ENCODE peak calls at places on chromosomes 6 and 20, in ten cellular contexts. One of them, this sample, is unnamed.

GRCh38 chr6:45445364-45445748 is 67.6 kb upstream of the SUPT3H start:
- DNase-seq in RWPE1: no peak
- DNase-seq in adrenal gland: no peak
- DNase-seq in AG09319: no peak
- DNase-seq in CD8-positive, alpha-beta T cell: no peak
- DNase-seq in brain microvascular endothelial cell: no peak
- DNase-seq in uterus: no peak
- DNase-seq in suprapubic skin: no peak
- DNase-seq in GM20000: no peak
- DNase-seq in AG10803: no peak
- DNase-seq in this sample: no peak

GRCh38 chr20:62282877-62283503 is 19.8 kb upstream of the ADRM1 start:
- DNase-seq in suprapubic skin: no peak
- DNase-seq in adrenal gland: peak
- DNase-seq in CD8-positive, alpha-beta T cell: no peak
- DNase-seq in uterus: no peak
- DNase-seq in GM20000: no peak
- DNase-seq in brain microvascular endothelial cell: no peak
- DNase-seq in AG09319: no peak
- DNase-seq in AG10803: no peak
- DNase-seq in RWPE1: no peak
- DNase-seq in this sample: no peak

GRCh38 chr6:104699598-104700329 is 160.0 kb downstream of the HACE1 start:
- DNase-seq in brain microvascular endothelial cell: no peak
- DNase-seq in adrenal gland: no peak
- DNase-seq in AG09319: no peak
- DNase-seq in AG10803: no peak
- DNase-seq in GM20000: no peak
- DNase-seq in CD8-positive, alpha-beta T cell: no peak
- DNase-seq in RWPE1: no peak
- DNase-seq in suprapubic skin: no peak
- DNase-seq in uterus: no peak
- DNase-seq in this sample: no peak

GRCh38 chr20:330233-331149 is 5.1 kb downstream of the SOX12 start:
- DNase-seq in AG09319: no peak
- DNase-seq in CD8-positive, alpha-beta T cell: no peak
- DNase-seq in adrenal gland: peak
- DNase-seq in AG10803: peak
- DNase-seq in GM20000: peak
- DNase-seq in brain microvascular endothelial cell: peak
- DNase-seq in RWPE1: peak
- DNase-seq in uterus: peak
- DNase-seq in suprapubic skin: no peak
- DNase-seq in this sample: peak

GRCh38 chr6:129253731-129254130 is 370.8 kb downstream of the LAMA2 start:
- DNase-seq in RWPE1: no peak
- DNase-seq in suprapubic skin: no peak
- DNase-seq in AG10803: no peak
- DNase-seq in adrenal gland: no peak
- DNase-seq in GM20000: no peak
- DNase-seq in CD8-positive, alpha-beta T cell: no peak
- DNase-seq in brain microvascular endothelial cell: no peak
- DNase-seq in uterus: no peak
- DNase-seq in AG09319: no peak
- DNase-seq in this sample: no peak

GRCh38 chr6:45421700-45422540 is 44.2 kb upstream of the SUPT3H start:
- DNase-seq in CD8-positive, alpha-beta T cell: peak
- DNase-seq in RWPE1: no peak
- DNase-seq in AG10803: peak
- DNase-seq in suprapubic skin: peak
- DNase-seq in adrenal gland: peak
- DNase-seq in GM20000: peak
- DNase-seq in AG09319: peak
- DNase-seq in uterus: peak
- DNase-seq in brain microvascular endothelial cell: peak
- DNase-seq in this sample: peak

GRCh38 chr6:17959317-17959716 is 28.1 kb downstream of the KIF13A start:
- DNase-seq in GM20000: no peak
- DNase-seq in RWPE1: no peak
- DNase-seq in uterus: no peak
- DNase-seq in AG10803: no peak
- DNase-seq in suprapubic skin: no peak
- DNase-seq in adrenal gland: no peak
- DNase-seq in CD8-positive, alpha-beta T cell: no peak
- DNase-seq in brain microvascular endothelial cell: no peak
- DNase-seq in AG09319: no peak
- DNase-seq in this sample: no peak

GRCh38 chr6:54291738-54292137 is 16.5 kb upstream of the TINAG start:
- DNase-seq in brain microvascular endothelial cell: no peak
- DNase-seq in AG09319: no peak
- DNase-seq in AG10803: peak
- DNase-seq in GM20000: peak
- DNase-seq in adrenal gland: no peak
- DNase-seq in RWPE1: peak
- DNase-seq in CD8-positive, alpha-beta T cell: no peak
- DNase-seq in uterus: no peak
- DNase-seq in suprapubic skin: no peak
- DNase-seq in this sample: no peak

GRCh38 chr6:31765910-31766794 is 3.7 kb downstream of the SAPCD1 start:
- DNase-seq in CD8-positive, alpha-beta T cell: no peak
- DNase-seq in RWPE1: no peak
- DNase-seq in adrenal gland: no peak
- DNase-seq in GM20000: no peak
- DNase-seq in brain microvascular endothelial cell: no peak
- DNase-seq in AG09319: no peak
- DNase-seq in suprapubic skin: no peak
- DNase-seq in uterus: no peak
- DNase-seq in AG10803: no peak
- DNase-seq in this sample: no peak

DNA sequence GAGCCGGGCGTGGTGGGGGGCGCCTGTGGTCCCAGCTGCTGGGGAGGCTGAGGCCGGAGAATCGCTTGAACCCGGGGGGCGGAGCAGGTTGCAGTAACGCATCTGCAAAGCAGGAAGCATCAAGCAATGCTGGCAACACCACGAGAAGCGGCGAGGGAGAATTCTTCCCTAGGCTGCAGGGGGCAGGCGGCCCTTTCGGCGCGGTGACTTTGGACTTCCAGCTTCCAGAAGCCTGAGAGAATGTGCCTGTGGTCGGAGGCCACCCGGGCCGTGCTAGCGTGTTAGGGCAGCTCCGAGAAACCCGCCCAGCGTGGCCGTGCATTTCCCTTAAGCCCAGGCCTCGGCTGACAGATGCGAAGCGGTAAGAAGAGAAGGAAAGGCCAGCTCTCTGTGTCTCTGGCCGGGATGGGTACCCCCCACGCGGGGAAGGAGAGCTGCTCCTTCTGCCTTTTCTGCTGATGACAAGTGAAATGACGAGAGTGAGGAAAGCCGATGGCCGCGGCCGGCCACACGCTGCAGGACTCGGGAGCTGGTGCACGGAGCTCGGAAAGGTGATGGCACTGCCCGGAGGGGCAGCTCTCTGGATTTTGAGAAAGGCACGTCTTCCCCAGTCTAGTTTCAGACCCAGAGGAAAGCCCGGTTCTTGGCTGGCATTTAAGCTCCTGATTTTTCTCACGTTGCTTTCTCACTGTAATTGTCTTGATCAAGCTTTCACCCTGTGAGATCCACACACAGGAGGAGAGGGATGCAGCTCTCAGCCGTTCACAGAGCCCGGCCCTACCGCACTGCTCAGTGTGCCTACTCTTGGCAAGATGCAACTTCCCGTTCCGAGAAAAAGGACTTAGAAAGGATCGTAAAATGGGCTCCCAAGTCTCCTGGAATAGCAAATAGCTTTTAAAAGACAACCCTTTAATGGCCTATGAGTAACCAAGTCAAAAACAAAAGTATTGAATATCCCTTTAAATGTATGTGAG is 68.3 kb upstream of the EXOC2 start:
- DNase-seq in adrenal gland: no peak
- DNase-seq in suprapubic skin: no peak
- DNase-seq in GM20000: no peak
- DNase-seq in brain microvascular endothelial cell: no peak
- DNase-seq in RWPE1: no peak
- DNase-seq in uterus: no peak
- DNase-seq in AG09319: no peak
- DNase-seq in CD8-positive, alpha-beta T cell: no peak
- DNase-seq in AG10803: no peak
- DNase-seq in this sample: no peak
- TF ChIP-seq CTCF in adrenal gland: no peak
- TF ChIP-seq CTCF in suprapubic skin: no peak
- TF ChIP-seq CTCF in GM20000: no peak
- TF ChIP-seq CTCF in brain microvascular endothelial cell: no peak
- TF ChIP-seq CTCF in RWPE1: no peak
- TF ChIP-seq CTCF in uterus: no peak
- TF ChIP-seq CTCF in AG09319: no peak
- TF ChIP-seq CTCF in CD8-positive, alpha-beta T cell: no peak
- TF ChIP-seq CTCF in AG10803: no peak
- TF ChIP-seq CTCF in this sample: no peak

GRCh38 chr20:7855545-7855944 is 84.7 kb downstream of the HAO1 start:
- DNase-seq in CD8-positive, alpha-beta T cell: no peak
- DNase-seq in brain microvascular endothelial cell: no peak
- DNase-seq in suprapubic skin: no peak
- DNase-seq in adrenal gland: no peak
- DNase-seq in AG09319: no peak
- DNase-seq in GM20000: no peak
- DNase-seq in AG10803: no peak
- DNase-seq in uterus: no peak
- DNase-seq in RWPE1: peak
- DNase-seq in this sample: no peak

GRCh38 chr20:7858851-7859250 is 81.4 kb downstream of the HAO1 start:
- DNase-seq in suprapubic skin: no peak
- DNase-seq in uterus: no peak
- DNase-seq in CD8-positive, alpha-beta T cell: no peak
- DNase-seq in GM20000: no peak
- DNase-seq in AG10803: no peak
- DNase-seq in brain microvascular endothelial cell: no peak
- DNase-seq in RWPE1: no peak
- DNase-seq in AG09319: no peak
- DNase-seq in adrenal gland: no peak
- DNase-seq in this sample: no peak

GRCh38 chr20:7856756-7857155 is 83.5 kb downstream of the HAO1 start:
- DNase-seq in RWPE1: peak
- DNase-seq in CD8-positive, alpha-beta T cell: no peak
- DNase-seq in brain microvascular endothelial cell: no peak
- DNase-seq in uterus: no peak
- DNase-seq in GM20000: no peak
- DNase-seq in adrenal gland: no peak
- DNase-seq in AG09319: no peak
- DNase-seq in suprapubic skin: no peak
- DNase-seq in AG10803: peak
- DNase-seq in this sample: no peak

GRCh38 chr20:7853493-7853892 is 86.8 kb downstream of the HAO1 start:
- DNase-seq in adrenal gland: no peak
- DNase-seq in AG10803: no peak
- DNase-seq in RWPE1: no peak
- DNase-seq in brain microvascular endothelial cell: no peak
- DNase-seq in suprapubic skin: no peak
- DNase-seq in CD8-positive, alpha-beta T cell: no peak
- DNase-seq in uterus: no peak
- DNase-seq in GM20000: no peak
- DNase-seq in AG09319: no peak
- DNase-seq in this sample: no peak

GRCh38 chr20:7859371-7859802 is 80.9 kb downstream of the HAO1 start:
- DNase-seq in suprapubic skin: no peak
- DNase-seq in RWPE1: peak
- DNase-seq in AG09319: no peak
- DNase-seq in brain microvascular endothelial cell: peak
- DNase-seq in adrenal gland: peak
- DNase-seq in CD8-positive, alpha-beta T cell: no peak
- DNase-seq in uterus: no peak
- DNase-seq in AG10803: peak
- DNase-seq in GM20000: peak
- DNase-seq in this sample: no peak
- TF ChIP-seq CTCF in suprapubic skin: no peak
- TF ChIP-seq CTCF in RWPE1: peak
- TF ChIP-seq CTCF in AG09319: peak
- TF ChIP-seq CTCF in brain microvascular endothelial cell: peak
- TF ChIP-seq CTCF in adrenal gland: peak
- TF ChIP-seq CTCF in CD8-positive, alpha-beta T cell: no peak
- TF ChIP-seq CTCF in uterus: peak
- TF ChIP-seq CTCF in AG10803: peak
- TF ChIP-seq CTCF in GM20000: no peak
- TF ChIP-seq CTCF in this sample: no peak

GRCh38 chr6:26660096-26660425 is 515 bp upstream of the ZNF322 start:
- DNase-seq in GM20000: peak
- DNase-seq in AG09319: no peak
- DNase-seq in AG10803: no peak
- DNase-seq in brain microvascular endothelial cell: peak
- DNase-seq in CD8-positive, alpha-beta T cell: no peak
- DNase-seq in suprapubic skin: no peak
- DNase-seq in uterus: no peak
- DNase-seq in RWPE1: peak
- DNase-seq in adrenal gland: no peak
- DNase-seq in this sample: no peak
- TF ChIP-seq CTCF in GM20000: peak
- TF ChIP-seq CTCF in AG09319: peak
- TF ChIP-seq CTCF in AG10803: peak
- TF ChIP-seq CTCF in brain microvascular endothelial cell: peak
- TF ChIP-seq CTCF in CD8-positive, alpha-beta T cell: peak
- TF ChIP-seq CTCF in suprapubic skin: no peak
- TF ChIP-seq CTCF in uterus: no peak
- TF ChIP-seq CTCF in RWPE1: no peak
- TF ChIP-seq CTCF in adrenal gland: peak
- TF ChIP-seq CTCF in this sample: no peak

GRCh38 chr20:33674294-33675126 is at the start of gene NECAB3:
- DNase-seq in RWPE1: peak
- DNase-seq in adrenal gland: peak
- DNase-seq in CD8-positive, alpha-beta T cell: peak
- DNase-seq in GM20000: peak
- DNase-seq in suprapubic skin: peak
- DNase-seq in AG09319: no peak
- DNase-seq in AG10803: peak
- DNase-seq in brain microvascular endothelial cell: peak
- DNase-seq in uterus: peak
- DNase-seq in this sample: peak
- TF ChIP-seq CTCF in RWPE1: no peak
- TF ChIP-seq CTCF in adrenal gland: no peak
- TF ChIP-seq CTCF in CD8-positive, alpha-beta T cell: no peak
- TF ChIP-seq CTCF in GM20000: no peak
- TF ChIP-seq CTCF in suprapubic skin: no peak
- TF ChIP-seq CTCF in AG09319: no peak
- TF ChIP-seq CTCF in AG10803: no peak
- TF ChIP-seq CTCF in brain microvascular endothelial cell: no peak
- TF ChIP-seq CTCF in uterus: no peak
- TF ChIP-seq CTCF in this sample: no peak

DNA sequence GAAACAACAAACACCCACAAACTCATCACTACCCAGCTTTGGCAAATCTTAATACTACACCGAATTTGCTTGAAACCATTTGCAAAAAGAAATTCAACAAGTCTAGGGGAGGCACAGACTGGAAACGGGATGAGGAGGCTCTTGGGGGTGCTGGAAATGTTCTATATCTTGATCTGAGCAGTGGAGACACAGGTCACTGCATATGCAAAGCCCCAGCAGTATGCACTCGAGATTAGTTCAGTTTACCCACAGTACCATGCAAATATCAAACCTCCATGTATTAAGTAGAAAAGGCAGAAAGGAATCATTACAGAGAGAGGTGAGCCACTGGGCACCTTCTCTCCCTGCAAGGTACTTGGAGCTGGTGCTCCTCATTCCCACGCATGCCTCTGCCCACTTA is 75.9 kb downstream of the PREX1 start:
- DNase-seq in CD8-positive, alpha-beta T cell: no peak
- DNase-seq in uterus: no peak
- DNase-seq in AG10803: no peak
- DNase-seq in RWPE1: no peak
- DNase-seq in GM20000: no peak
- DNase-seq in AG09319: no peak
- DNase-seq in suprapubic skin: no peak
- DNase-seq in adrenal gland: no peak
- DNase-seq in brain microvascular endothelial cell: no peak
- DNase-seq in this sample: no peak
- TF ChIP-seq CTCF in CD8-positive, alpha-beta T cell: no peak
- TF ChIP-seq CTCF in uterus: no peak
- TF ChIP-seq CTCF in AG10803: no peak
- TF ChIP-seq CTCF in RWPE1: no peak
- TF ChIP-seq CTCF in GM20000: no peak
- TF ChIP-seq CTCF in AG09319: no peak
- TF ChIP-seq CTCF in suprapubic skin: no peak
- TF ChIP-seq CTCF in adrenal gland: no peak
- TF ChIP-seq CTCF in brain microvascular endothelial cell: no peak
- TF ChIP-seq CTCF in this sample: no peak